ENCODE peak calls at places on chromosomes 13 and 19, in four cellular contexts. M is CD8-positive, alpha-beta memory T cell; L is H9; B is colonic mucosa. X is an unnamed sample.

GRCh38 chr13:77691871-77692270 is 5.6 kb upstream of the SLAIN1 start:
- DNase-seq in M (no peak), B (no peak), L (no peak), X (no peak)

GRCh38 chr19:47485210-47485609 is 1.2 kb upstream of the KPTN start:
- DNase-seq in L (no peak), M (no peak), B (no peak), X (peak; percentile 47)

GRCh38 chr13:39538826-39539555 is 64.0 kb downstream of the LHFPL6 start:
- DNase-seq in M (no peak), L (no peak), B (no peak), X (no peak)

GRCh38 chr19:430701-431100 is 21.8 kb upstream of the C2CD4C start:
- DNase-seq in B (no peak), L (no peak), M (no peak), X (no peak)

GRCh38 chr19:51098366-51099069 is 9.7 kb downstream of the CTU1 start:
- DNase-seq in B (no peak), L (no peak), M (peak; percentile 18), X (peak; percentile 19)

GRCh38 chr19:4694211-4694987 is 24.3 kb upstream of the MYDGF start:
- DNase-seq in M (no peak), L (no peak), B (no peak), X (peak; percentile 63)

GRCh38 chr13:84844473-84844872 is 954.7 kb downstream of the SLITRK6 start:
- DNase-seq in M (no peak), L (no peak), B (no peak), X (no peak)

GRCh38 chr13:59337070-59337469 is 826.7 kb downstream of the DIAPH3 start:
- DNase-seq in M (no peak), B (no peak), L (no peak), X (no peak)

GRCh38 chr19:12626958-12627357 is 16.2 kb downstream of the ZNF791 start:
- DNase-seq in M (no peak), B (no peak), L (no peak), X (no peak)

GRCh38 chr13:86002921-86003488 is 203.8 kb upstream of the SLITRK6 start:
- DNase-seq in B (no peak), M (no peak), L (no peak), X (no peak)

GRCh38 chr13:73754727-73755292 is 379.4 kb downstream of the KLF12 start:
- DNase-seq in L (no peak), M (peak; percentile 33), B (peak; percentile 69), X (no peak)

GRCh38 chr13:28392428-28392827 is 102.5 kb downstream of the FLT1 start:
- DNase-seq in B (no peak), M (no peak), L (no peak), X (no peak)

GRCh38 chr13:84654654-84655244 is 772.5 kb upstream of the SLITRK1 start:
- DNase-seq in B (no peak), M (no peak), L (peak; percentile 84), X (no peak)

GRCh38 chr19:40744554-40745401 is 5.5 kb downstream of the ACTMAP start:
- DNase-seq in L (peak; percentile 78), B (no peak), M (no peak), X (no peak)

GRCh38 chr19:35856546-35857149 is at the start of gene KIRREL2:
- DNase-seq in L (peak; percentile 69), M (peak; percentile 13), B (no peak), X (no peak)

GRCh38 chr19:43839139-43839538 is 12.0 kb downstream of the ZNF283 start:
- DNase-seq in M (no peak), B (no peak), L (no peak), X (no peak)
- H3K9me3 ChIP-seq in M (peaks cover 55% of the 10 kb centered on the region), B (peaks cover 6% of the 10 kb centered on the region), L (peaks cover 41% of the 10 kb centered on the region), X (peaks cover 79% of the 10 kb centered on the region)

DNA sequence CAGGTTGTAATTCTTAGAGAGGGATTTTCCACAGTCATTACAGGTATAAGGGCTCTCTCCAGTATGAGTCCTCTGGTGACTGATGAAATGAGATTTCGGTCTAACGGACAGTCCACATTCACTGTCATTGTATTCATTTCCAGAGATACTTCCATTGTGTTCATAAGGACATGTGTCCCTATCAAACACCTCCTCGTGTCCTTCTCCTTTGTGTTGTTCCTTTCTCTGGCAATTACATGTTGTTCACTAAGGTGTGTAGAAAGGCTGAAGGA is 10.5 kb upstream of the ZSCAN18 start:
- DNase-seq in B (no peak), M (no peak), L (no peak), X (no peak)
- H3K9me3 ChIP-seq in B (no peaks in the 10 kb centered on the region), M (peaks cover 39% of the 10 kb centered on the region), L (peaks cover 74% of the 10 kb centered on the region), X (no peaks in the 10 kb centered on the region)

GRCh38 chr19:32307591-32307990 is 37.8 kb upstream of the ZNF507 start:
- DNase-seq in B (no peak), L (no peak), M (no peak), X (no peak)

GRCh38 chr19:32313866-32314265 is 31.5 kb upstream of the ZNF507 start:
- DNase-seq in M (no peak), B (no peak), L (no peak), X (no peak)

GRCh38 chr19:32308436-32309077 is 36.9 kb upstream of the ZNF507 start:
- DNase-seq in L (no peak), M (no peak), B (no peak), X (no peak)

GRCh38 chr19:32311371-32311770 is 34.0 kb upstream of the ZNF507 start:
- DNase-seq in L (no peak), B (no peak), M (no peak), X (no peak)

GRCh38 chr19:32309711-32310390 is 35.6 kb upstream of the ZNF507 start:
- DNase-seq in B (no peak), L (no peak), M (no peak), X (no peak)
- H3K9me3 ChIP-seq in B (no peaks in the 10 kb centered on the region), L (no peaks in the 10 kb centered on the region), M (no peaks in the 10 kb centered on the region), X (no peaks in the 10 kb centered on the region)

GRCh38 chr19:33590224-33590623 is 31.5 kb upstream of the CHST8 start:
- DNase-seq in L (no peak), M (no peak), B (no peak), X (no peak)
- H3K9me3 ChIP-seq in L (peaks cover 8% of the 10 kb centered on the region), M (no peaks in the 10 kb centered on the region), B (no peaks in the 10 kb centered on the region), X (peaks cover 6% of the 10 kb centered on the region)

GRCh38 chr19:56423276-56423984 is 19.3 kb downstream of the ZNF583 start:
- DNase-seq in B (no peak), L (no peak), M (no peak), X (no peak)

GRCh38 chr19:56423985-56424353 is 19.8 kb downstream of the ZNF583 start:
- DNase-seq in L (no peak), M (no peak), B (no peak), X (no peak)
- H3K9me3 ChIP-seq in L (peaks cover 72% of the 10 kb centered on the region), M (peaks cover 76% of the 10 kb centered on the region), B (peaks cover 25% of the 10 kb centered on the region), X (peaks cover 57% of the 10 kb centered on the region)

DNA sequence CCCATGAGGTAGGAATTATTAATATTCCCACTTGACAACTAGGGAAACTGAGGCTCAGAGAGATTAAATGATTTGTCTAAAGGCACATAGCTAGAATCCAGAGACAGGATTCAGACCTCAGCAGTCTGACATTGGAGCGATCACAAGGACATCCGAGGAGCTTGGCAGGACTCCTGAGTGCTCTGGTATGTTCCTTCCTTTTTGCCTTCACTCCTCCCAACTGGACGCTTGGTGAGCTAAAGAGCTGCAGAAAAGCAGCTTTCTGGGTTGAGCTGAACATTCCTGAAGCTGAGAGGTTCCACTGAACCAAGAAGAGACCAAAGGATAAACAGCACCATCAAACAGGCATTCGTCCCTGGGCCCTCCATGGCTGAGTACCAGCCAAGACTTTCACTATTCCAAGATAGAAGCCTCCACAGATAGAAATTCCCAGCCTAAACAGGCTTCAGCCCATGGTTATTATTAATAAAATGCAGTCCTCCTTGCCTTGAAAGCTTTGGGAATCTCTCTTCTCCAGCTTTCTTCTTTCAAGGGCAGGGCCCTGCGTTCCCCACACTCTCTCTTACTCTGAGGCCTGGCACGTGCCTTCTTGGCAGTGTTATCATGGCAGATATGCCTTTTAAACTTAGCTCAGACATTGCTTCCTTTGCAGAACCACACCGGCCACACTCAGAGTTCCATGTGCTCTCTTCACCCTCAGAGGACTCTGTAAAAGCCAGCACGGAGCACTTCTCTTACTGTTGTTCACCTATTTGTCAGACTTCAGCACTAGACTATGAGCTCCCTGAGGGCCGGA is 97.1 kb downstream of the CYSLTR2 start:
- DNase-seq in B (peak; percentile 24), M (no peak), L (no peak), X (no peak)
- H3K9me3 ChIP-seq in B (no peaks in the 10 kb centered on the region), M (no peaks in the 10 kb centered on the region), L (no peaks in the 10 kb centered on the region), X (no peaks in the 10 kb centered on the region)

GRCh38 chr19:54560881-54561385 is 12.7 kb upstream of the LILRA2 start:
- DNase-seq in B (no peak), M (no peak), L (no peak), X (no peak)
- H3K9me3 ChIP-seq in B (no peaks in the 10 kb centered on the region), M (no peaks in the 10 kb centered on the region), L (peaks cover 63% of the 10 kb centered on the region), X (no peaks in the 10 kb centered on the region)

DNA sequence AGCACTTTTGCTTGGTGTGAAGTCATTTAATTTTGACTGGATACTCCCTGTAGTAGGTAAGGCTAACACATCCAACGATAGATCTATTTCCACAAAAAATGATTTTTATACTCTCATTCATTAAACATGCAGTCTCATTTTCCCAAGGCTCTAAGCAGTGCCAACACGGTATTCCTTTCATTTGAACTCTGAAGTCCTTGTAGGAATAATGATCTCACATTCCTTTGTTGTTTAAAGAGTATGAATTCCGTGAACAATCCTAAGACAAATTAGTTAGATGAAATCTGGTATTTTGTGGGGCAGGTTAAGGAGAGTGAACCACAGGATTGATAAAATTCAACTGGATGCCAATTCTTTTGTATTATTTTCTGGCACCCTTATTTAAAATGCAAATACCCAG is 66.6 kb downstream of the LACC1 start:
- DNase-seq in M (no peak), B (no peak), L (no peak), X (no peak)
- H3K9me3 ChIP-seq in M (no peaks in the 10 kb centered on the region), B (no peaks in the 10 kb centered on the region), L (no peaks in the 10 kb centered on the region), X (no peaks in the 10 kb centered on the region)

GRCh38 chr19:8155318-8155717 is 5.9 kb upstream of the FBN3 start:
- DNase-seq in B (no peak), L (no peak), M (no peak), X (no peak)
- H3K9me3 ChIP-seq in B (no peaks in the 10 kb centered on the region), L (no peaks in the 10 kb centered on the region), M (no peaks in the 10 kb centered on the region), X (no peaks in the 10 kb centered on the region)

GRCh38 chr19:27894906-27895754 is 1317.8 kb downstream of the UQCRFS1 start:
- DNase-seq in M (no peak), L (no peak), B (no peak), X (no peak)
- H3K9me3 ChIP-seq in M (no peaks in the 10 kb centered on the region), L (peaks cover 100% of the 10 kb centered on the region), B (no peaks in the 10 kb centered on the region), X (no peaks in the 10 kb centered on the region)